ENCODE peak calls at places on chromosomes 3 and 15, in six cellular contexts. D, Z, S, B, Q and K are unnamed samples.

GRCh38 chr3:71173421-71173975 is 410.0 kb downstream of the FOXP1 start:
- DNase-seq in D (no peak), Z (peak), S (no peak), B (peak), Q (no peak), K (no peak)

GRCh38 chr15:99976811-99977271 is 243.6 kb upstream of the LYSMD4 start:
- DNase-seq in D (peak), Z (peak), S (peak), B (no peak), Q (no peak), K (no peak)

GRCh38 chr15:44216958-44217357 is 21.9 kb upstream of the FRMD5 start:
- DNase-seq in D (no peak), Z (no peak), S (no peak), B (no peak), Q (no peak), K (no peak)

GRCh38 chr15:91882858-91883586 is 29.5 kb downstream of the SLCO3A1 start:
- DNase-seq in D (no peak), Z (no peak), S (no peak), B (peak), Q (no peak), K (peak)

GRCh38 chr15:60894347-60894746 is 334.8 kb downstream of the RORA start:
- DNase-seq in D (no peak), Z (no peak), S (no peak), B (no peak), Q (no peak), K (no peak)

GRCh38 chr15:75727851-75728715 is 15.4 kb upstream of the CSPG4 start:
- DNase-seq in D (peak), Z (no peak), S (peak), B (peak), Q (peak), K (peak)

GRCh38 chr3:126117212-126117611 is 33.3 kb upstream of the SLC41A3 start:
- DNase-seq in D (no peak), Z (no peak), S (no peak), B (no peak), Q (no peak), K (no peak)

GRCh38 chr3:48716508-48716981 is 476 bp downstream of the IP6K2 start:
- DNase-seq in D (peak), Z (no peak), S (peak), B (no peak), Q (no peak), K (no peak)

GRCh38 chr15:55914446-55914845 is 79.0 kb downstream of the NEDD4 start:
- DNase-seq in D (peak), Z (peak), S (no peak), B (no peak), Q (no peak), K (no peak)

GRCh38 chr15:47932829-47933696 is 187.7 kb upstream of the SLC24A5 start:
- DNase-seq in D (no peak), Z (no peak), S (no peak), B (no peak), Q (no peak), K (no peak)

GRCh38 chr3:72231439-72232196 is 446.7 kb upstream of the PROK2 start:
- DNase-seq in D (no peak), Z (no peak), S (no peak), B (no peak), Q (no peak), K (peak)

GRCh38 chr15:85785887-85786777 is 8.6 kb downstream of the KLHL25 start:
- DNase-seq in D (peak), Z (peak), S (no peak), B (peak), Q (no peak), K (no peak)

GRCh38 chr3:136984837-136985236 is 27.1 kb downstream of the IL20RB start:
- DNase-seq in D (no peak), Z (peak), S (no peak), B (no peak), Q (no peak), K (no peak)

GRCh38 chr3:130894873-130895330 is 1.0 kb downstream of the ATP2C1 start:
- DNase-seq in D (peak), Z (peak), S (no peak), B (no peak), Q (no peak), K (no peak)